ENCODE peak calls at places on chromosomes 7 and 10, in eight cellular contexts. Q is PC-9, X is thoracic aorta, I is mammary epithelial cell, Z is right lobe of liver, U is AG10803, P is natural killer cell, S is GM12865. H is an unnamed sample.

GRCh38 chr10:30247704-30248103 is 101.4 kb downstream of the MTPAP start:
- DNase-seq in Q (no peak), X (no peak), I (no peak), Z (no peak), U (no peak), P (no peak), S (peak; percentile 47), H (peak; percentile 35)

GRCh38 chr7:42014625-42015412 is 222.2 kb downstream of the GLI3 start:
- DNase-seq in Q (no peak), X (no peak), I (peak; percentile 32), Z (no peak), U (peak; percentile 18), P (peak; percentile 31), S (peak; percentile 75), H (peak; percentile 69)

GRCh38 chr7:32958046-32959025 is 1.1 kb downstream of the FKBP9 start:
- DNase-seq in Q (no peak), X (no peak), I (peak; percentile 65), Z (no peak), U (peak; percentile 81), P (no peak), S (no peak), H (no peak)

GRCh38 chr7:66837007-66837406 is 84.0 kb upstream of the TMEM248 start:
- DNase-seq in Q (no peak), X (no peak), I (peak; percentile 21), Z (no peak), U (no peak), P (no peak), S (peak; percentile 78), H (peak; percentile 73)

GRCh38 chr10:75109459-75109778 is 2.0 kb upstream of the SAMD8 start:
- DNase-seq in Q (no peak), X (no peak), I (no peak), Z (no peak), U (no peak), P (no peak), S (no peak), H (no peak)

GRCh38 chr7:30147223-30147622 is 12.4 kb downstream of the MTURN start:
- DNase-seq in Q (no peak), X (no peak), I (no peak), Z (no peak), U (no peak), P (no peak), S (no peak), H (peak; percentile 36)

GRCh38 chr7:4136036-4136435 is 546.1 kb upstream of the FOXK1 start:
- DNase-seq in Q (no peak), X (no peak), I (no peak), Z (peak; percentile 5), U (no peak), P (no peak), S (no peak), H (no peak)

GRCh38 chr7:133633055-133633454 is 380.2 kb downstream of the EXOC4 start:
- DNase-seq in Q (peak; percentile 79), X (no peak), I (peak; percentile 88), Z (no peak), U (peak; percentile 54), P (no peak), S (no peak), H (no peak)

GRCh38 chr7:100378114-100378760 is 5.0 kb downstream of the PILRA start:
- DNase-seq in Q (no peak), X (no peak), I (no peak), Z (no peak), U (no peak), P (no peak), S (no peak), H (no peak)

GRCh38 chr10:2851544-2851943 is 215.8 kb upstream of the PFKP start:
- DNase-seq in Q (no peak), X (no peak), I (no peak), Z (no peak), U (no peak), P (no peak), S (no peak), H (no peak)

GRCh38 chr7:131219277-131220041 is 108.2 kb upstream of the MKLN1 start:
- DNase-seq in Q (no peak), X (no peak), I (no peak), Z (no peak), U (no peak), P (no peak), S (peak; percentile 36), H (no peak)

GRCh38 chr7:140261522-140261921 is 84.7 kb upstream of the KDM7A start:
- DNase-seq in Q (no peak), X (no peak), I (no peak), Z (no peak), U (no peak), P (no peak), S (no peak), H (no peak)

GRCh38 chr10:43436291-43437140 is at the start of gene ZNF487:
- DNase-seq in Q (peak; percentile 83), X (peak; percentile 46), I (peak; percentile 90), Z (peak; percentile 93), U (peak; percentile 88), P (peak; percentile 88), S (peak; percentile 92), H (peak; percentile 90)
- TF ChIP-seq CTCF in Q (no peak), X (no peak), I (no peak), Z (no peak), U (peak; percentile 18), P (peak; percentile 7), S (no peak), H (no peak)

GRCh38 chr7:37918526-37918925 is 1.9 kb upstream of the SFRP4 start:
- DNase-seq in Q (no peak), X (no peak), I (no peak), Z (no peak), U (no peak), P (no peak), S (no peak), H (no peak)
- TF ChIP-seq CTCF in Q (peak; percentile 27), X (no peak), I (no peak), Z (peak; percentile 8), U (no peak), P (no peak), S (no peak), H (peak; percentile 20)

GRCh38 chr7:71132521-71133231 is 732 bp downstream of the GALNT17 start:
- DNase-seq in Q (no peak), X (no peak), I (peak; percentile 6), Z (no peak), U (no peak), P (no peak), S (no peak), H (no peak)

GRCh38 chr7:71131753-71132520 is at the start of gene GALNT17:
- DNase-seq in Q (no peak), X (no peak), I (peak; percentile 6), Z (no peak), U (no peak), P (no peak), S (no peak), H (no peak)

GRCh38 chr7:71130280-71130679 is 1.7 kb upstream of the GALNT17 start:
- DNase-seq in Q (no peak), X (no peak), I (no peak), Z (no peak), U (no peak), P (no peak), S (no peak), H (no peak)

GRCh38 chr7:71133232-71133622 is 1.3 kb downstream of the GALNT17 start:
- DNase-seq in Q (no peak), X (no peak), I (no peak), Z (no peak), U (no peak), P (no peak), S (no peak), H (no peak)

DNA sequence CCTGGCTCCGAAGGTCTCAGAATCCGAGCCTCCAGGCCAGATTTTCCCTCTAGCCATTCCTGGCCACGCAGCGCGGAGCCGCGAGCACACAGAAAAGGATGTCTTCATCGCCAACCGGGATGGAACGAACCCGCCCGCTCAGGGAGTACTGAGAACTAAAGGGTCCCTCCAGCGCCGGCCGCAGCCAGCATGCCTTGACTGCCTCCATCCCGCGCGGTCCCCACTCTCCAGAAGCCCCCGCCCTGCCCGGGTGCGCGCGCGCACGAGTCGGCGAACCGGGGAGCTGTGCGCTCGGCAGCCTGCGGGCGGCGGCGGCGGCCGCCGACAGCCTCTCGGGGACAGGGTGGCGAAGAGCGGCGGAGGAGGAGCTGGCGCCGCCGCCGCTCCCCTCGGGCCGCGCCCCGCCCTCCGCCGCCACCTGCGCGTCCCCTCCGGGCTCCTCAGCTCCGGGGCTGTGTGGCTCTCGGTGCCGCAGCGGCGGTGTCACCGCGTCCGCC is 640 bp upstream of the GALNT17 start:
- DNase-seq in Q (no peak), X (no peak), I (peak; percentile 2), Z (no peak), U (no peak), P (no peak), S (no peak), H (peak; percentile 6)
- TF ChIP-seq CTCF in Q (no peak), X (peak; percentile 25), I (no peak), Z (no peak), U (no peak), P (no peak), S (no peak), H (no peak)

DNA sequence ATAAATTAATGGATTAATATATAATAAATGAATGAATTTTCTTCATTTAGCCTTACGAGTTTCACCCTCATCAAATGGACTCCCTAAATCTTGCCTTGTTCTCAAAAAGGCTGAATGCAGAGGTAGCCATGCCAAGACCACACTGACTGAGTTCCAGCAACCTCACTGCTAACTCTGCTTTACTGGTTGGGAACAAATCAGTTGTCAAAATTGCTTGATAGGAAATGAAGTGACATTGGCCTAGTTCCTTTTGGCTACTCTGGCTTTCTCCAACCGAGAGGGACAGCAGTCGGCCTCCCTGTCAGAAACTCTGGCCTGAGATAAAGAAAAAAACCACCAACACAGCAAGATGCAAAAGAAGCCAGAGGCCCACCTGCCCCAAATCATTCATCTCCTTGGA is 87.1 kb downstream of the PPP1R3C start:
- DNase-seq in Q (no peak), X (no peak), I (no peak), Z (no peak), U (no peak), P (no peak), S (no peak), H (no peak)
- TF ChIP-seq CTCF in Q (no peak), X (no peak), I (no peak), Z (no peak), U (no peak), P (no peak), S (no peak), H (no peak)

GRCh38 chr10:52778511-52779392 is 6.2 kb upstream of the MBL2 start:
- DNase-seq in Q (no peak), X (no peak), I (no peak), Z (no peak), U (peak; percentile 33), P (no peak), S (peak; percentile 18), H (no peak)
- TF ChIP-seq CTCF in Q (peak; percentile 49), X (no peak), I (peak; percentile 30), Z (peak; percentile 20), U (peak; percentile 59), P (no peak), S (peak; percentile 33), H (peak; percentile 21)

GRCh38 chr7:73839743-73840714 is 2.3 kb downstream of the METTL27 start:
- DNase-seq in Q (no peak), X (no peak), I (no peak), Z (no peak), U (no peak), P (no peak), S (no peak), H (no peak)
- TF ChIP-seq CTCF in Q (no peak), X (no peak), I (peak; percentile 8), Z (no peak), U (no peak), P (no peak), S (no peak), H (no peak)

H was measured in activated CD8-positive, alpha-beta T cell treated with anti-CD3 and anti-CD28 coated beads for 36 hours.